ENCODE peak calls at places on chromosomes 12 and 14, in six cellular contexts. One of them, this sample, is unnamed.

GRCh38 chr12:49784756-49785409 is 43.3 kb downstream of the NCKAP5L start:
- DNase-seq in IMR-90: peak
- DNase-seq in thyroid gland: no peak
- DNase-seq in uterus: no peak
- DNase-seq in brain microvascular endothelial cell: no peak
- DNase-seq in PC-3: peak
- DNase-seq in this sample: no peak

GRCh38 chr12:6158263-6158662 is 33.8 kb upstream of the VWF start:
- DNase-seq in IMR-90: no peak
- DNase-seq in thyroid gland: no peak
- DNase-seq in uterus: no peak
- DNase-seq in brain microvascular endothelial cell: no peak
- DNase-seq in PC-3: no peak
- DNase-seq in this sample: no peak

GRCh38 chr14:89792489-89793366 is 161.8 kb downstream of the EFCAB11 start:
- DNase-seq in IMR-90: peak
- DNase-seq in thyroid gland: no peak
- DNase-seq in uterus: peak
- DNase-seq in brain microvascular endothelial cell: peak
- DNase-seq in PC-3: no peak
- DNase-seq in this sample: no peak

GRCh38 chr14:36976571-36977023 is 195.8 kb downstream of the SLC25A21 start:
- DNase-seq in IMR-90: peak
- DNase-seq in thyroid gland: peak
- DNase-seq in uterus: no peak
- DNase-seq in brain microvascular endothelial cell: peak
- DNase-seq in PC-3: peak
- DNase-seq in this sample: no peak

GRCh38 chr12:89352242-89352491 is 134 bp downstream of the DUSP6 start:
- DNase-seq in IMR-90: no peak
- DNase-seq in thyroid gland: no peak
- DNase-seq in uterus: no peak
- DNase-seq in brain microvascular endothelial cell: no peak
- DNase-seq in PC-3: no peak
- DNase-seq in this sample: no peak

GRCh38 chr12:127963926-127964325 is 303.0 kb upstream of the TMEM132C start:
- DNase-seq in IMR-90: no peak
- DNase-seq in thyroid gland: no peak
- DNase-seq in uterus: no peak
- DNase-seq in brain microvascular endothelial cell: no peak
- DNase-seq in PC-3: no peak
- DNase-seq in this sample: no peak

GRCh38 chr12:131603106-131604033 is 107.5 kb upstream of the SFSWAP start:
- DNase-seq in IMR-90: no peak
- DNase-seq in thyroid gland: no peak
- DNase-seq in uterus: no peak
- DNase-seq in brain microvascular endothelial cell: no peak
- DNase-seq in PC-3: no peak
- DNase-seq in this sample: no peak

GRCh38 chr12:12467701-12468218 is 94.9 kb downstream of the DUSP16 start:
- DNase-seq in IMR-90: peak
- DNase-seq in thyroid gland: peak
- DNase-seq in uterus: no peak
- DNase-seq in brain microvascular endothelial cell: no peak
- DNase-seq in PC-3: no peak
- DNase-seq in this sample: no peak

GRCh38 chr12:29131539-29131938 is 17.5 kb upstream of the FAR2 start:
- DNase-seq in IMR-90: peak
- DNase-seq in thyroid gland: no peak
- DNase-seq in uterus: no peak
- DNase-seq in brain microvascular endothelial cell: peak
- DNase-seq in PC-3: peak
- DNase-seq in this sample: no peak

GRCh38 chr12:16763901-16764300 is 157.9 kb upstream of the LMO3 start:
- DNase-seq in IMR-90: no peak
- DNase-seq in thyroid gland: no peak
- DNase-seq in uterus: no peak
- DNase-seq in brain microvascular endothelial cell: no peak
- DNase-seq in PC-3: no peak
- DNase-seq in this sample: no peak

GRCh38 chr14:36856095-36856878 is 194.6 kb downstream of the PAX9 start:
- DNase-seq in IMR-90: no peak
- DNase-seq in thyroid gland: no peak
- DNase-seq in uterus: no peak
- DNase-seq in brain microvascular endothelial cell: no peak
- DNase-seq in PC-3: peak
- DNase-seq in this sample: no peak

GRCh38 chr14:84208451-84208850 is 1321.5 kb upstream of the FLRT2 start:
- DNase-seq in IMR-90: no peak
- DNase-seq in thyroid gland: no peak
- DNase-seq in uterus: no peak
- DNase-seq in brain microvascular endothelial cell: no peak
- DNase-seq in PC-3: no peak
- DNase-seq in this sample: no peak

GRCh38 chr14:89196561-89196960 is 220.5 kb downstream of the FOXN3 start:
- DNase-seq in IMR-90: no peak
- DNase-seq in thyroid gland: no peak
- DNase-seq in uterus: no peak
- DNase-seq in brain microvascular endothelial cell: no peak
- DNase-seq in PC-3: no peak
- DNase-seq in this sample: no peak

GRCh38 chr14:61281186-61281676 is at the start of gene TMEM30B:
- DNase-seq in IMR-90: no peak
- DNase-seq in thyroid gland: peak
- DNase-seq in uterus: no peak
- DNase-seq in brain microvascular endothelial cell: no peak
- DNase-seq in PC-3: peak
- DNase-seq in this sample: no peak

GRCh38 chr12:89439946-89440345 is 84.7 kb downstream of the GALNT4 start:
- DNase-seq in IMR-90: peak
- DNase-seq in thyroid gland: no peak
- DNase-seq in uterus: no peak
- DNase-seq in brain microvascular endothelial cell: no peak
- DNase-seq in PC-3: peak
- DNase-seq in this sample: no peak

GRCh38 chr12:49808686-49809368 is 19.4 kb downstream of the NCKAP5L start:
- DNase-seq in IMR-90: peak
- DNase-seq in thyroid gland: peak
- DNase-seq in uterus: peak
- DNase-seq in brain microvascular endothelial cell: no peak
- DNase-seq in PC-3: no peak
- DNase-seq in this sample: no peak

GRCh38 chr12:9039397-9039977 is 50.1 kb downstream of the KLRG1 start:
- DNase-seq in IMR-90: peak
- DNase-seq in thyroid gland: no peak
- DNase-seq in uterus: no peak
- DNase-seq in brain microvascular endothelial cell: peak
- DNase-seq in PC-3: peak
- DNase-seq in this sample: no peak

GRCh38 chr14:20886091-20886490 is 5.1 kb upstream of the RNASE3 start:
- DNase-seq in IMR-90: no peak
- DNase-seq in thyroid gland: no peak
- DNase-seq in uterus: no peak
- DNase-seq in brain microvascular endothelial cell: no peak
- DNase-seq in PC-3: no peak
- DNase-seq in this sample: no peak
- H3K27ac ChIP-seq in IMR-90: no peak
- H3K27ac ChIP-seq in thyroid gland: no peak
- H3K27ac ChIP-seq in uterus: no peak
- H3K27ac ChIP-seq in brain microvascular endothelial cell: no peak
- H3K27ac ChIP-seq in PC-3: no peak
- H3K27ac ChIP-seq in this sample: no peak

GRCh38 chr12:27162229-27162537 is 79.8 kb upstream of the C12orf71 start:
- DNase-seq in IMR-90: no peak
- DNase-seq in thyroid gland: no peak
- DNase-seq in uterus: no peak
- DNase-seq in brain microvascular endothelial cell: no peak
- DNase-seq in PC-3: peak
- DNase-seq in this sample: no peak
- H3K4me3 ChIP-seq in IMR-90: no peak
- H3K4me3 ChIP-seq in thyroid gland: no peak
- H3K4me3 ChIP-seq in uterus: no peak
- H3K4me3 ChIP-seq in brain microvascular endothelial cell: no peak
- H3K4me3 ChIP-seq in PC-3: no peak
- H3K4me3 ChIP-seq in this sample: no peak

DNA sequence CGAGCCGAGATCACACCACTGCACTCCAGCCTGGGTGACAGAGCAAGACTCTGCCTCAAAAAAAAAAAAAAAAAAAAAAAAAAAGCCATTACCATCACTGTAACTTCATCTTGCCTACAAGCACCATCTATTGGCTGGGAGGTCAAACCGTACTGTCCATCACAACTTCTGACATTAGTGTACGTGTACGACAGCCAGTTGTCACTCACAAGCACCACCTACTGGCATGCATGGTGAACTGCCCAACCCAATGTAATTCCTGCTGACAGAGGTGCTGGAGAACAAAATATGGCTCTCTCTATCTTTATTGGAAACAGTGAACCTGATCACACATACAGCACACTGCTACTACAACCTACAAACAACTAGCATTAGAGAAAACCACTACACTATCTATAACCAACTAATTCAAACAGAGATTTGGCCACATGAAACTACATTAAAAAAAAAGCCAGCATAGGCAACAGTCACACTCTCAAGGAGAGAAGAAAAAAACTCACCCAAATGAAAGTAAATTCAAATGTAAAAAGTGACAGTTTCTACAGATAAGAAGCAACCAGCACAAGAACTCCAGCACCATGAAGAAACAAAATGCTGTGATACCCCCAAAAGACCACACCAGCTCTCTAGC is 82.3 kb downstream of the PUS7L start:
- DNase-seq in IMR-90: peak
- DNase-seq in thyroid gland: no peak
- DNase-seq in uterus: no peak
- DNase-seq in brain microvascular endothelial cell: no peak
- DNase-seq in PC-3: peak
- DNase-seq in this sample: no peak
- TF ChIP-seq CTCF in IMR-90: peak
- TF ChIP-seq CTCF in thyroid gland: no peak
- TF ChIP-seq CTCF in uterus: no peak
- TF ChIP-seq CTCF in brain microvascular endothelial cell: peak
- TF ChIP-seq CTCF in PC-3: peak
- TF ChIP-seq CTCF in this sample: no peak

GRCh38 chr14:72094844-72095582 is 162.8 kb downstream of the RGS6 start:
- DNase-seq in IMR-90: no peak
- DNase-seq in thyroid gland: no peak
- DNase-seq in uterus: no peak
- DNase-seq in brain microvascular endothelial cell: no peak
- DNase-seq in PC-3: no peak
- DNase-seq in this sample: no peak

DNA sequence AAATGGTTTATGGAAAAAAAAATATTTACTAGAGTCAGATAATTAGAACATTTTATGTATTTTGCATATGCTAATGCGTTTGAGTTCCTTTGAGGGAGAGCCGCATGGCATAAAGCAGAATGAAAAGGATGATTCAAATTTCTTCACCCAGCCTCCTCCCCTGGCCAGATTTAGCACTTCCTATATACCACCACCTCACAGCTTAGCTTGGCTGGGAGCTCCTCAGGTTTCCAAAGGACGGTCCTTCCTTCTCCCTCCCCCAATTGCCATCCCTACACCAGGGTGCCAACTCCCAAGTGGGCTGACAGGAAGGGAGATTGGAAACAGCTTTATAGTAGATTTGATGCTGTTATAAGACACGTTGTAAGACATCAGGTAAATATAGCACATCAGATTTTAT is 157.4 kb downstream of the RGS6 start:
- DNase-seq in IMR-90: no peak
- DNase-seq in thyroid gland: no peak
- DNase-seq in uterus: no peak
- DNase-seq in brain microvascular endothelial cell: no peak
- DNase-seq in PC-3: no peak
- DNase-seq in this sample: no peak
- H3K27ac ChIP-seq in IMR-90: no peak
- H3K27ac ChIP-seq in thyroid gland: no peak
- H3K27ac ChIP-seq in uterus: no peak
- H3K27ac ChIP-seq in brain microvascular endothelial cell: no peak
- H3K27ac ChIP-seq in PC-3: no peak
- H3K27ac ChIP-seq in this sample: no peak

GRCh38 chr12:53498235-53498630 is 1.0 kb downstream of the MAP3K12 start:
- DNase-seq in IMR-90: no peak
- DNase-seq in thyroid gland: no peak
- DNase-seq in uterus: no peak
- DNase-seq in brain microvascular endothelial cell: no peak
- DNase-seq in PC-3: no peak
- DNase-seq in this sample: no peak
- H3K4me3 ChIP-seq in IMR-90: peak
- H3K4me3 ChIP-seq in thyroid gland: no peak
- H3K4me3 ChIP-seq in uterus: no peak
- H3K4me3 ChIP-seq in brain microvascular endothelial cell: peak
- H3K4me3 ChIP-seq in PC-3: peak
- H3K4me3 ChIP-seq in this sample: peak

GRCh38 chr12:65754744-65755595 is 69.3 kb upstream of the HMGA2 start:
- DNase-seq in IMR-90: no peak
- DNase-seq in thyroid gland: no peak
- DNase-seq in uterus: no peak
- DNase-seq in brain microvascular endothelial cell: no peak
- DNase-seq in PC-3: no peak
- DNase-seq in this sample: no peak
- TF ChIP-seq CTCF in IMR-90: no peak
- TF ChIP-seq CTCF in thyroid gland: no peak
- TF ChIP-seq CTCF in uterus: no peak
- TF ChIP-seq CTCF in brain microvascular endothelial cell: no peak
- TF ChIP-seq CTCF in PC-3: no peak
- TF ChIP-seq CTCF in this sample: no peak

This sample was measured in coronary artery.